ENCODE peak calls at places on chromosomes 2 and 18, in seven cellular contexts. B is H7; K is GM10248; S is T1000; R is stimulated activated naive CD4-positive, alpha-beta T cell; J is GM18507; M is H9. I is an unnamed sample.

GRCh38 chr2:101120124-101120996 is 30.8 kb downstream of the TBC1D8 start:
- DNase-seq in J (no peak), M (no peak), R (no peak), K (no peak), B (no peak), S (peak), I (no peak)

GRCh38 chr2:119586085-119586484 is 41.8 kb downstream of the CFAP221 start:
- DNase-seq in B (no peak), S (no peak), J (no peak), K (no peak), M (no peak), R (no peak), I (peak)

GRCh38 chr2:109663721-109664120 is 49.6 kb downstream of the SOWAHC start:
- DNase-seq in M (no peak), R (no peak), S (no peak), B (no peak), J (no peak), K (no peak), I (no peak)

GRCh38 chr2:168211664-168212163 is 35.7 kb downstream of the STK39 start:
- DNase-seq in K (no peak), B (no peak), S (no peak), R (no peak), J (no peak), M (no peak), I (no peak)

GRCh38 chr18:44341759-44342158 is 338.9 kb upstream of the SETBP1 start:
- DNase-seq in B (no peak), S (peak), M (no peak), J (no peak), K (no peak), R (no peak), I (peak)

GRCh38 chr2:12701786-12702660 is 14.7 kb upstream of the TRIB2 start:
- DNase-seq in B (no peak), R (no peak), J (no peak), M (no peak), S (no peak), K (no peak), I (no peak)

GRCh38 chr2:240959941-240960308 is 38.5 kb upstream of the SNED1 start:
- DNase-seq in M (peak), K (no peak), S (no peak), B (peak), J (no peak), R (no peak), I (no peak)

GRCh38 chr2:100529176-100529575 is 33.6 kb upstream of the PDCL3 start:
- DNase-seq in R (no peak), K (no peak), M (no peak), B (no peak), J (no peak), S (no peak), I (no peak)

GRCh38 chr2:64637000-64637628 is 16.6 kb downstream of the SERTAD2 start:
- DNase-seq in B (no peak), J (no peak), S (no peak), M (no peak), R (peak), K (peak), I (no peak)

GRCh38 chr2:97845818-97846217 is 132.4 kb downstream of the ZAP70 start:
- DNase-seq in K (no peak), R (no peak), S (no peak), M (no peak), J (no peak), B (no peak), I (no peak)

GRCh38 chr2:181954538-181954883 is 31.1 kb upstream of the PPP1R1C start:
- DNase-seq in B (no peak), S (no peak), M (no peak), K (no peak), J (no peak), R (peak), I (no peak)

GRCh38 chr2:134852518-134852917 is 14.1 kb downstream of the ACMSD start:
- DNase-seq in M (peak), S (no peak), B (no peak), R (no peak), K (no peak), J (no peak), I (peak)

GRCh38 chr2:207847807-207848544 is 78.3 kb upstream of the FZD5 start:
- DNase-seq in J (no peak), R (no peak), B (no peak), K (no peak), M (no peak), S (no peak), I (peak)

GRCh38 chr18:8791171-8791651 is 85.9 kb downstream of the MTCL1 start:
- DNase-seq in M (no peak), K (no peak), R (no peak), S (no peak), J (no peak), B (no peak), I (peak)

GRCh38 chr2:42787788-42788477 is 4.5 kb downstream of the HAAO start:
- DNase-seq in J (no peak), B (peak), M (no peak), K (peak), R (no peak), S (no peak), I (no peak)

GRCh38 chr18:5237083-5237722 is 40.1 kb upstream of the AKAIN1 start:
- DNase-seq in M (no peak), S (peak), R (no peak), B (peak), K (no peak), J (no peak), I (no peak)

GRCh38 chr2:33158482-33159003 is 211.8 kb downstream of the LTBP1 start:
- DNase-seq in J (no peak), M (no peak), B (no peak), K (no peak), R (no peak), S (peak), I (no peak)

GRCh38 chr2:118856978-118857676 is 9.7 kb upstream of the EN1 start:
- DNase-seq in J (no peak), B (peak), R (no peak), M (peak), K (peak), S (no peak), I (peak)

GRCh38 chr18:46466236-46467160 is 190.5 kb downstream of the LOXHD1 start:
- DNase-seq in J (no peak), K (no peak), B (peak), S (no peak), M (peak), R (no peak), I (peak)

GRCh38 chr2:8669157-8669852 is 12.6 kb upstream of the ID2 start:
- DNase-seq in J (no peak), M (peak), S (no peak), B (no peak), K (no peak), R (no peak), I (no peak)

GRCh38 chr2:96760986-96761832 is 507 bp downstream of the CNNM4 start:
- DNase-seq in R (no peak), K (no peak), J (no peak), M (peak), B (no peak), S (no peak), I (peak)

GRCh38 chr2:84281510-84281909 is 177.6 kb downstream of the SUCLG1 start:
- DNase-seq in J (no peak), R (no peak), B (no peak), S (no peak), K (no peak), M (no peak), I (no peak)

GRCh38 chr2:119323459-119323858 is 43.2 kb downstream of the C2orf76 start:
- DNase-seq in K (no peak), S (no peak), M (no peak), B (no peak), J (no peak), R (no peak), I (no peak)

GRCh38 chr2:212995920-212996319 is 155.5 kb downstream of the IKZF2 start:
- DNase-seq in B (no peak), R (no peak), S (no peak), J (no peak), K (no peak), M (no peak), I (no peak)

GRCh38 chr18:61203151-61203550 is 130.1 kb upstream of the CDH20 start:
- DNase-seq in K (no peak), B (no peak), J (no peak), S (no peak), R (no peak), M (no peak), I (no peak)

GRCh38 chr2:71129114-71129890 is 727 bp downstream of the MCEE start:
- DNase-seq in S (no peak), B (no peak), J (no peak), R (no peak), K (no peak), M (no peak), I (peak)

GRCh38 chr18:58497845-58498244 is 131.0 kb downstream of the ALPK2 start:
- DNase-seq in K (no peak), R (no peak), S (peak), B (no peak), M (no peak), J (no peak), I (peak)

GRCh38 chr2:70596739-70597138 is 43.1 kb upstream of the TGFA start:
- DNase-seq in K (no peak), S (no peak), J (no peak), M (no peak), R (no peak), B (no peak), I (no peak)

GRCh38 chr2:237922641-237923361 is 44.0 kb upstream of the UBE2F start:
- DNase-seq in S (no peak), J (no peak), R (no peak), M (no peak), K (no peak), B (peak), I (no peak)

GRCh38 chr2:105691942-105692341 is 52.8 kb upstream of the NCK2 start:
- DNase-seq in R (no peak), B (peak), J (no peak), S (no peak), M (no peak), K (peak), I (no peak)